ENCODE peak calls at places on chromosomes 2 and 18, in six cellular contexts. One of them, this sample, is unnamed. For H3K4me1 and H3K9me3, the result is how much of the 10 kb centered on the place peaks cover.

GRCh38 chr2:238950551-238950950 is 102.7 kb downstream of the TWIST2 start:
- DNase-seq in H9: peak
- DNase-seq in cardiac muscle cell: no peak
- DNase-seq in PC-3: no peak
- DNase-seq in IMR-90: no peak
- DNase-seq in psoas muscle: no peak
- DNase-seq in this sample: no peak

GRCh38 chr2:178863856-178864620 is 56.8 kb upstream of the TTN start:
- DNase-seq in H9: peak
- DNase-seq in cardiac muscle cell: peak
- DNase-seq in PC-3: peak
- DNase-seq in IMR-90: no peak
- DNase-seq in psoas muscle: peak
- DNase-seq in this sample: no peak

GRCh38 chr2:239039479-239039861 is 191.6 kb downstream of the TWIST2 start:
- DNase-seq in H9: no peak
- DNase-seq in cardiac muscle cell: no peak
- DNase-seq in PC-3: no peak
- DNase-seq in IMR-90: no peak
- DNase-seq in psoas muscle: no peak
- DNase-seq in this sample: no peak

GRCh38 chr2:195848119-195848899 is 191.3 kb downstream of the SLC39A10 start:
- DNase-seq in H9: no peak
- DNase-seq in cardiac muscle cell: no peak
- DNase-seq in PC-3: peak
- DNase-seq in IMR-90: no peak
- DNase-seq in psoas muscle: no peak
- DNase-seq in this sample: no peak

GRCh38 chr2:108573070-108573469 is 38.8 kb downstream of the LIMS1 start:
- DNase-seq in H9: no peak
- DNase-seq in cardiac muscle cell: no peak
- DNase-seq in PC-3: peak
- DNase-seq in IMR-90: peak
- DNase-seq in psoas muscle: no peak
- DNase-seq in this sample: no peak

GRCh38 chr2:170822885-170823799 is 6.5 kb downstream of the GAD1 start:
- DNase-seq in H9: peak
- DNase-seq in cardiac muscle cell: no peak
- DNase-seq in PC-3: no peak
- DNase-seq in IMR-90: no peak
- DNase-seq in psoas muscle: no peak
- DNase-seq in this sample: no peak

GRCh38 chr2:64606495-64607363 is 47.0 kb downstream of the SERTAD2 start:
- DNase-seq in H9: peak
- DNase-seq in cardiac muscle cell: peak
- DNase-seq in PC-3: peak
- DNase-seq in IMR-90: no peak
- DNase-seq in psoas muscle: peak
- DNase-seq in this sample: peak

GRCh38 chr2:69017080-69017479 is 4.1 kb downstream of the ANTXR1 start:
- DNase-seq in H9: no peak
- DNase-seq in cardiac muscle cell: peak
- DNase-seq in PC-3: peak
- DNase-seq in IMR-90: peak
- DNase-seq in psoas muscle: no peak
- DNase-seq in this sample: no peak

GRCh38 chr2:29950432-29950943 is 29.1 kb upstream of the ALK start:
- DNase-seq in H9: no peak
- DNase-seq in cardiac muscle cell: no peak
- DNase-seq in PC-3: no peak
- DNase-seq in IMR-90: no peak
- DNase-seq in psoas muscle: no peak
- DNase-seq in this sample: no peak

GRCh38 chr2:55888941-55889340 is 34.6 kb downstream of the EFEMP1 start:
- DNase-seq in H9: no peak
- DNase-seq in cardiac muscle cell: no peak
- DNase-seq in PC-3: peak
- DNase-seq in IMR-90: peak
- DNase-seq in psoas muscle: peak
- DNase-seq in this sample: no peak

GRCh38 chr2:42510191-42510929 is 16.6 kb upstream of the KCNG3 start:
- DNase-seq in H9: no peak
- DNase-seq in cardiac muscle cell: no peak
- DNase-seq in PC-3: no peak
- DNase-seq in IMR-90: no peak
- DNase-seq in psoas muscle: no peak
- DNase-seq in this sample: no peak

GRCh38 chr2:46332686-46333281 is 35.6 kb downstream of the EPAS1 start:
- DNase-seq in H9: no peak
- DNase-seq in cardiac muscle cell: no peak
- DNase-seq in PC-3: peak
- DNase-seq in IMR-90: peak
- DNase-seq in psoas muscle: no peak
- DNase-seq in this sample: no peak

GRCh38 chr2:159807183-159808037 is 9.4 kb upstream of the CD302 start:
- DNase-seq in H9: peak
- DNase-seq in cardiac muscle cell: peak
- DNase-seq in PC-3: peak
- DNase-seq in IMR-90: peak
- DNase-seq in psoas muscle: no peak
- DNase-seq in this sample: no peak

GRCh38 chr2:11175293-11175795 is 20.1 kb downstream of the SLC66A3 start:
- DNase-seq in H9: no peak
- DNase-seq in cardiac muscle cell: no peak
- DNase-seq in PC-3: no peak
- DNase-seq in IMR-90: peak
- DNase-seq in psoas muscle: no peak
- DNase-seq in this sample: no peak

GRCh38 chr2:9780368-9781130 is 62.7 kb upstream of the TAF1B start:
- DNase-seq in H9: no peak
- DNase-seq in cardiac muscle cell: no peak
- DNase-seq in PC-3: no peak
- DNase-seq in IMR-90: no peak
- DNase-seq in psoas muscle: no peak
- DNase-seq in this sample: no peak

GRCh38 chr2:85253890-85254289 is 73.9 kb downstream of the TGOLN2 start:
- DNase-seq in H9: no peak
- DNase-seq in cardiac muscle cell: no peak
- DNase-seq in PC-3: no peak
- DNase-seq in IMR-90: no peak
- DNase-seq in psoas muscle: no peak
- DNase-seq in this sample: no peak

GRCh38 chr2:85248741-85249524 is 78.9 kb downstream of the TGOLN2 start:
- DNase-seq in H9: no peak
- DNase-seq in cardiac muscle cell: no peak
- DNase-seq in PC-3: peak
- DNase-seq in IMR-90: peak
- DNase-seq in psoas muscle: no peak
- DNase-seq in this sample: no peak

GRCh38 chr2:85250045-85250444 is 77.7 kb downstream of the TGOLN2 start:
- DNase-seq in H9: no peak
- DNase-seq in cardiac muscle cell: no peak
- DNase-seq in PC-3: no peak
- DNase-seq in IMR-90: peak
- DNase-seq in psoas muscle: no peak
- DNase-seq in this sample: no peak

GRCh38 chr2:85247591-85247990 is 80.2 kb downstream of the TGOLN2 start:
- DNase-seq in H9: no peak
- DNase-seq in cardiac muscle cell: no peak
- DNase-seq in PC-3: no peak
- DNase-seq in IMR-90: no peak
- DNase-seq in psoas muscle: no peak
- DNase-seq in this sample: no peak

GRCh38 chr2:85251070-85251616 is 76.6 kb downstream of the TGOLN2 start:
- DNase-seq in H9: no peak
- DNase-seq in cardiac muscle cell: no peak
- DNase-seq in PC-3: no peak
- DNase-seq in IMR-90: no peak
- DNase-seq in psoas muscle: no peak
- DNase-seq in this sample: no peak
- H3K4me1 ChIP-seq in H9: half or more
- H3K4me1 ChIP-seq in cardiac muscle cell: half or more
- H3K4me1 ChIP-seq in PC-3: under half
- H3K4me1 ChIP-seq in IMR-90: under half
- H3K4me1 ChIP-seq in psoas muscle: under half
- H3K4me1 ChIP-seq in this sample: under half

GRCh38 chr2:176079285-176079830 is 4.4 kb downstream of the EVX2 start:
- DNase-seq in H9: peak
- DNase-seq in cardiac muscle cell: no peak
- DNase-seq in PC-3: no peak
- DNase-seq in IMR-90: no peak
- DNase-seq in psoas muscle: no peak
- DNase-seq in this sample: no peak
- H3K9me3 ChIP-seq in H9: under half
- H3K9me3 ChIP-seq in cardiac muscle cell: under half
- H3K9me3 ChIP-seq in PC-3: under half
- H3K9me3 ChIP-seq in IMR-90: under half
- H3K9me3 ChIP-seq in psoas muscle: under half
- H3K9me3 ChIP-seq in this sample: under half

DNA sequence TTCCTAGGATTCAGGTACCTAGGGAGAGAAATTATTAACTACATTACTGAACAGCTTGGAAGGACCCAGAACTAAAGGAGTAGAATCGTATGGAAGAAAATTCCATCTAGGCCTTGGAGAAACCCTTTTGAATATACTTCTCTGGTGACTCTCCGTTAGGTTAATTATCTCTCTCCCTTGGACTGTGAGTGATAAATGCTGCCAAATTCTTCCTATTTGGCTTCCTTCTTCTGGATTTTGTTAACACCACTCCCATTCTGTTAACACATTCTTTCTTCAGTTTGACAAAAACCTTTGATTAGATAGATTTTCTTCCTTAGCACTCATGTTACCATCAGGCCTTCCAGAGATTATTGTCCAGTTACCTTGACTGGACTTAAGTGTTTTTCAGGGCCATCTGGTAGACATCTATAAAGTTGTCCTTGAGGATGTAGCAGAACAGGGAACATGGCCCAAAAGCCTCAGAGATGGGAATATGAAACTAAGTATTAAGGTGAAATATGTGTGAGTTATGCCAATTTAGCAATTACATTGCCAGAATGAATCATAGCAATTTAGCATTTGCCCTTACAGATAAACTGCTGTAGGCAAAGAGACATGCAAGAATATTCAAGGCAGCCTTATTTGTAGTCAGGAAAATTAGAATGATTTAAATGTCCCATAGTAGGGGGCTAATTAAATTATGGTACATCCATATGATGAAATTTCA is 6.7 kb downstream of the CYP27A1 start:
- DNase-seq in H9: no peak
- DNase-seq in cardiac muscle cell: peak
- DNase-seq in PC-3: no peak
- DNase-seq in IMR-90: no peak
- DNase-seq in psoas muscle: no peak
- DNase-seq in this sample: no peak
- TF ChIP-seq CTCF in H9: no peak
- TF ChIP-seq CTCF in cardiac muscle cell: no peak
- TF ChIP-seq CTCF in PC-3: no peak
- TF ChIP-seq CTCF in IMR-90: no peak
- TF ChIP-seq CTCF in psoas muscle: no peak
- TF ChIP-seq CTCF in this sample: no peak

DNA sequence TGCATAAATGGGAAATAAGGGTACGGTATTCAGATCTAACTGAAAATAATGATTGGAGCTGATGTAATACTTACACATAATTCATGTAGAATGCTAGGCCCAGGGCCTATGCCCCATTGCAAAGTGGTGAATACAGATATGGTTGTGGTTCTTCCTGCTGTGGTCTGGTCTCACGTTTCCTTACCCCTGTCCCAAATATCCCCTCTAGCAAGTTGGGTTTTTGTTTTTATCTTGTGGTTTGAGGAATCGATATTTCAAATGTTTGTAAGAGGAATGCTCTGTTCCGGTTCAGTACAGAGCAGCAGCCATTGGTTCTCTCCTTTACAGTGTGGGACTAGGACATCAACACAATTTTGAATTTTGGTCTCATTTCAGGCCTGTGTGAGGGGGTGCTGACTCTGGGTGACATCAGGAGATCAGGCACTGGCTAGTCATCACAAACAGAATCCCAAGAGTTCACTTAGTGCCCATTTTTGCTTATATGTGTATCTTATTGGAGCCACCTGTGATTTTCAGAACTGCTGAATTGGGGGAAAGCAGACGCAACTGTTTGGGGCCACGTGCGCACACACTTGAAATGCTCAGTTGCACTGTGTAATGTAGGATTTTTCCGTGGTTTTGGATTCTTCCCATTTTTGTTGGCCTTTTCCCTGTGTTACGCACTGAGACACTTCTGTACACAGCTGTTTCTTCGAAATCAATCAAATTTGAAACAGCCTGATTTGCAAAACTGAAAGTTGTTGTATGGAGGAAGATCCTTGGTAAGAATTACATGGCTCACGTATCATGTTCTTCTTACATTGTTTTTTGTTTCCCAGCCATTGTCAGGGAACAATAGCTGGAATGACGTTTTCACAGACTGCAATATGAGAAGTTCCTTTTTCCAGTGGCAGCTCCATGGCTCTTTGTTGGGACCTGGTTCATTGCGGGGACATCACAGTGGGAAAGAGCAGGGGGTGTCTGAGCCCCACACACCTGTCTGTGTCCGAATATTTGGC is 8.6 kb downstream of the SH3BP4 start:
- DNase-seq in H9: no peak
- DNase-seq in cardiac muscle cell: no peak
- DNase-seq in PC-3: no peak
- DNase-seq in IMR-90: no peak
- DNase-seq in psoas muscle: no peak
- DNase-seq in this sample: no peak
- H3K4me1 ChIP-seq in H9: under half
- H3K4me1 ChIP-seq in cardiac muscle cell: under half
- H3K4me1 ChIP-seq in PC-3: under half
- H3K4me1 ChIP-seq in IMR-90: under half
- H3K4me1 ChIP-seq in psoas muscle: under half
- H3K4me1 ChIP-seq in this sample: under half

DNA sequence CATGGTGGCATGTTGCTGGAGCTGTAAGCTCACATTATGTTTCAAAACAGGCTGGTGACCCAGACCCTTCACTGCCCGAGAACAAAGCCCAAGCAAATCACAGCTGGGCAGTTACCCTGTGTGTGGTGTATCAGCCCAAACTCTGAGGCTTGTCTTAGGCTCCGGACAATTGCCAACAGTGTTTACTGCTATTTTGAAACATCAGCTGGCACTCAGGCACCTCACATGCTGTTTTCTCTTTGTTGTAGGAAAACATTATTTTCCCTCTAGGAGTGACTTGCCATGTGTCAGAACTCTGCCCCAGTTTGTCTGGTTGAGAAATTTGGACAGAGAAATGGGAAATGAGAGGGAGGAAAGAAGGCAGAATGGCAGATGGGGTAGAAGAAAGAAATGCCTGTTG is 237.6 kb upstream of the APCDD1 start:
- DNase-seq in H9: no peak
- DNase-seq in cardiac muscle cell: no peak
- DNase-seq in PC-3: no peak
- DNase-seq in IMR-90: no peak
- DNase-seq in psoas muscle: no peak
- DNase-seq in this sample: no peak
- H3K9me3 ChIP-seq in H9: under half
- H3K9me3 ChIP-seq in cardiac muscle cell: under half
- H3K9me3 ChIP-seq in PC-3: under half
- H3K9me3 ChIP-seq in IMR-90: under half
- H3K9me3 ChIP-seq in psoas muscle: under half
- H3K9me3 ChIP-seq in this sample: under half

This sample was measured in mucosa of descending colon.